ENCODE peak calls at places on chromosomes 3 and 15, in ten cellular contexts. G is caudate nucleus; J is progenitor cell of endocrine pancreas; Y is CD4-positive, alpha-beta T cell; M is esophagus squamous epithelium; B is stimulated activated CD8-positive, alpha-beta memory T cell treated with anti-CD3 and anti-CD28 coated beads, Interleukin-2, amount 100 ng/mL, for 1 hour; L is activated naive CD8-positive, alpha-beta T cell treated with anti-CD3 and anti-CD28 coated beads, Interleukin-2, amount 50 U/mL, for 16 hours; V is OCI-M1; E is tibial artery; T is stimulated activated CD4-positive, alpha-beta T cell treated with anti-CD3 and anti-CD28 coated beads, Interleukin-2, amount 100 ng/mL, for 24 hours. N is an unnamed sample.

GRCh38 chr15:38860682-38861081 is 296.1 kb upstream of the RASGRP1 start:
- DNase-seq in G (no peak), M (no peak), Y (no peak), B (no peak), V (no peak), L (no peak), J (no peak), E (no peak), T (no peak), N (no peak)

GRCh38 chr15:50181983-50182232 is at the start of gene SLC27A2:
- DNase-seq in L (no peak), G (no peak), E (no peak), M (no peak), V (no peak), B (no peak), Y (no peak), J (peak), T (no peak), N (no peak)

GRCh38 chr15:66780172-66780972 is 78.3 kb downstream of the SMAD6 start:
- DNase-seq in V (no peak), J (no peak), T (no peak), L (no peak), M (no peak), B (no peak), Y (no peak), G (no peak), E (peak), N (no peak)

GRCh38 chr3:69066121-69066520 is 14.0 kb upstream of the TMF1 start:
- DNase-seq in M (no peak), Y (no peak), G (no peak), B (no peak), V (no peak), J (no peak), L (no peak), T (no peak), E (no peak), N (no peak)

GRCh38 chr15:94584833-94585244 is 353.5 kb downstream of the MCTP2 start:
- DNase-seq in V (peak), J (no peak), Y (peak), G (no peak), M (no peak), L (peak), T (peak), B (no peak), E (no peak), N (no peak)

GRCh38 chr15:73017987-73018386 is 34.3 kb upstream of the NEO1 start:
- DNase-seq in V (no peak), G (no peak), T (no peak), J (no peak), L (no peak), M (no peak), Y (no peak), E (no peak), B (no peak), N (no peak)

GRCh38 chr3:31185004-31185357 is 290.5 kb upstream of the GADL1 start:
- DNase-seq in V (no peak), Y (no peak), E (no peak), L (no peak), T (no peak), B (no peak), G (no peak), M (no peak), J (no peak), N (no peak)

GRCh38 chr3:278300-279064 is 81.9 kb downstream of the CHL1 start:
- DNase-seq in E (no peak), L (no peak), B (no peak), Y (no peak), J (no peak), T (no peak), M (no peak), G (no peak), V (no peak), N (peak)

GRCh38 chr15:87619161-87619960 is 637.2 kb downstream of the NTRK3 start:
- DNase-seq in G (no peak), M (no peak), Y (no peak), B (no peak), T (no peak), V (peak), E (no peak), L (no peak), J (no peak), N (no peak)

GRCh38 chr3:85387913-85388510 is 429.2 kb downstream of the CADM2 start:
- DNase-seq in L (no peak), T (no peak), E (no peak), M (no peak), B (no peak), J (no peak), Y (no peak), G (no peak), V (no peak), N (peak)

GRCh38 chr3:71930056-71930991 is 145.4 kb upstream of the PROK2 start:
- DNase-seq in L (no peak), B (no peak), T (no peak), M (no peak), E (no peak), G (no peak), J (no peak), Y (no peak), V (peak), N (no peak)